ENCODE peak calls at places on chromosome 3, in four cellular contexts. I, M, E and J are unnamed samples.

GRCh38 chr3:190718691-190719090 is 143.8 kb downstream of the GMNC start:
- DNase-seq in I (no peak), M (no peak), E (no peak), J (no peak)

GRCh38 chr3:135837977-135838636 is 127.4 kb upstream of the PPP2R3A start:
- DNase-seq in I (no peak), M (no peak), E (no peak), J (no peak)

GRCh38 chr3:14118400-14119165 is 6.1 kb downstream of the CHCHD4 start:
- DNase-seq in I (no peak), M (no peak), E (peak; percentile 93), J (peak; percentile 24)

GRCh38 chr3:140552403-140552802 is 125.5 kb upstream of the TRIM42 start:
- DNase-seq in I (no peak), M (no peak), E (no peak), J (no peak)

GRCh38 chr3:116836286-116836685 is 126.7 kb downstream of the TUSC7 start:
- DNase-seq in I (no peak), M (no peak), E (no peak), J (no peak)

GRCh38 chr3:42063886-42064285 is 27.3 kb upstream of the TRAK1 start:
- DNase-seq in I (no peak), M (peak; percentile 51), E (no peak), J (no peak)

GRCh38 chr3:126023390-126023789 is 54.4 kb downstream of the ROPN1B start:
- DNase-seq in I (no peak), M (no peak), E (no peak), J (no peak)

GRCh38 chr3:132134611-132135010 is 99.8 kb upstream of the CPNE4 start:
- DNase-seq in I (no peak), M (no peak), E (no peak), J (no peak)

GRCh38 chr3:51304230-51304629 is 80.9 kb upstream of the MANF start:
- DNase-seq in I (no peak), M (no peak), E (no peak), J (no peak)

GRCh38 chr3:147613710-147614109 is 204.5 kb downstream of the ZIC1 start:
- DNase-seq in I (no peak), M (no peak), E (no peak), J (no peak)

GRCh38 chr3:195203631-195204030 is 67.3 kb downstream of the XXYLT1 start:
- DNase-seq in I (no peak), M (no peak), E (no peak), J (no peak)

GRCh38 chr3:13019243-13019701 is 54.0 kb downstream of the IQSEC1 start:
- DNase-seq in I (no peak), M (peak; percentile 70), E (no peak), J (no peak)

GRCh38 chr3:42780892-42781700 is 8.0 kb upstream of the CCDC13 start:
- DNase-seq in I (peak; percentile 54), M (peak; percentile 70), E (peak; percentile 68), J (peak; percentile 72)

GRCh38 chr3:148697311-148698189 is at the start of gene AGTR1:
- DNase-seq in I (no peak), M (peak; percentile 80), E (no peak), J (no peak)

GRCh38 chr3:6182909-6183308 is 678.0 kb upstream of the GRM7 start:
- DNase-seq in I (no peak), M (no peak), E (no peak), J (no peak)

GRCh38 chr3:6799264-6799915 is 61.5 kb upstream of the GRM7 start:
- DNase-seq in I (peak; percentile 19), M (peak; percentile 24), E (peak; percentile 23), J (peak; percentile 16)

GRCh38 chr3:64685800-64686445 is 1.9 kb downstream of the ADAMTS9 start:
- DNase-seq in I (peak; percentile 35), M (peak; percentile 84), E (peak; percentile 13), J (peak; percentile 19)

GRCh38 chr3:192653862-192654261 is 73.5 kb downstream of the FGF12 start:
- DNase-seq in I (no peak), M (no peak), E (no peak), J (peak; percentile 71)

GRCh38 chr3:197082871-197083270 is 53.3 kb upstream of the MELTF start:
- DNase-seq in I (no peak), M (no peak), E (no peak), J (no peak)

GRCh38 chr3:81872566-81872965 is 111.1 kb upstream of the GBE1 start:
- DNase-seq in I (no peak), M (no peak), E (no peak), J (no peak)

GRCh38 chr3:140870351-140870750 is 71.3 kb upstream of the SLC25A36 start:
- DNase-seq in I (no peak), M (no peak), E (no peak), J (no peak)

GRCh38 chr3:37295925-37296324 is 121.5 kb upstream of the LRRFIP2 start:
- DNase-seq in I (no peak), M (no peak), E (no peak), J (no peak)

GRCh38 chr3:191237045-191237882 is 38.2 kb downstream of the OSTN start:
- DNase-seq in I (no peak), M (no peak), E (no peak), J (peak; percentile 37)

GRCh38 chr3:9211155-9211950 is 38.1 kb downstream of the SRGAP3 start:
- DNase-seq in I (no peak), M (peak; percentile 36), E (no peak), J (no peak)

GRCh38 chr3:64530434-64531049 is 157.3 kb downstream of the ADAMTS9 start:
- DNase-seq in I (peak; percentile 21), M (peak; percentile 49), E (peak; percentile 18), J (peak; percentile 60)

GRCh38 chr3:107990926-107991325 is 99.9 kb downstream of the CD47 start:
- DNase-seq in I (no peak), M (no peak), E (no peak), J (no peak)

GRCh38 chr3:171297228-171297627 is 163.0 kb downstream of the TNIK start:
- DNase-seq in I (no peak), M (no peak), E (no peak), J (no peak)

GRCh38 chr3:188821998-188822397 is 349.8 kb upstream of the TPRG1 start:
- DNase-seq in I (no peak), M (no peak), E (no peak), J (no peak)

GRCh38 chr3:13566769-13567310 is 17.9 kb downstream of the FBLN2 start:
- DNase-seq in I (no peak), M (no peak), E (no peak), J (no peak)

GRCh38 chr3:31724681-31725080 is 192.0 kb downstream of the STT3B start:
- DNase-seq in I (no peak), M (peak; percentile 16), E (no peak), J (no peak)

GRCh38 chr3:127856801-127857200 is 34.5 kb upstream of the MGLL start:
- DNase-seq in I (no peak), M (no peak), E (no peak), J (no peak)
- TF ChIP-seq JUND in I (no peak), M (no peak), E (no peak), J (no peak)

GRCh38 chr3:157160652-157161480 is 919 bp upstream of the CCNL1 start:
- DNase-seq in I (peak; percentile 53), M (peak; percentile 73), E (peak; percentile 80), J (peak; percentile 80)
- TF ChIP-seq JUND in I (no peak), M (no peak), E (no peak), J (no peak)

GRCh38 chr3:20280257-20280656 is 94.3 kb upstream of the SGO1 start:
- DNase-seq in I (no peak), M (no peak), E (no peak), J (no peak)
- TF ChIP-seq JUND in I (no peak), M (no peak), E (no peak), J (no peak)

GRCh38 chr3:194107126-194107525 is 28.8 kb upstream of the HES1 start:
- DNase-seq in I (no peak), M (no peak), E (no peak), J (no peak)
- TF ChIP-seq JUND in I (no peak), M (no peak), E (no peak), J (no peak)

GRCh38 chr3:174051191-174051590 is 653.6 kb downstream of the NLGN1 start:
- DNase-seq in I (no peak), M (no peak), E (no peak), J (no peak)

GRCh38 chr3:174049443-174049842 is 651.9 kb downstream of the NLGN1 start:
- DNase-seq in I (no peak), M (no peak), E (no peak), J (no peak)

GRCh38 chr3:174046311-174046710 is 648.8 kb downstream of the NLGN1 start:
- DNase-seq in I (no peak), M (no peak), E (no peak), J (no peak)
- TF ChIP-seq JUND in I (no peak), M (no peak), E (no peak), J (no peak)

GRCh38 chr3:17632401-17633100 is 109.9 kb downstream of the TBC1D5 start:
- DNase-seq in I (peak; percentile 31), M (no peak), E (no peak), J (no peak)
- TF ChIP-seq JUND in I (peak; percentile 38), M (peak; percentile 68), E (no peak), J (no peak)

GRCh38 chr3:29922990-29923746 is 642.3 kb downstream of the RBMS3 start:
- DNase-seq in I (peak; percentile 68), M (peak; percentile 48), E (peak; percentile 54), J (no peak)
- TF ChIP-seq JUND in I (peak; percentile 70), M (no peak), E (no peak), J (no peak)